ENCODE peak calls at places on chromosomes 4 and X, in ten cellular contexts. One of them, this sample, is unnamed.

GRCh38 chrX:110021180-110022022 is 18.5 kb downstream of the TMEM164 start:
- DNase-seq in NCI-H748 treated with DMSO at 0.1 percent for 48 hours: no peak
- DNase-seq in NCI-H1105 treated with DMSO at 0.1 percent for 48 hours: no peak
- DNase-seq in DMS 273 treated with DMSO at 0.1 percent for 48 hours: no peak
- DNase-seq in activated CD4-positive, alpha-beta T cell treated with anti-CD3 and anti-CD28 coated beads, Interleukin-2, amount 50 U/mL, for 4 hours: no peak
- DNase-seq in Calu3: no peak
- DNase-seq in adrenal gland: no peak
- DNase-seq in activated T-cell treated with anti-CD3 and anti-CD28 coated beads, Interleukin-2, amount 50 U/mL, for 24 hours: no peak
- DNase-seq in cardiac fibroblast: peak
- DNase-seq in WTC11: no peak
- DNase-seq in this sample: no peak

GRCh38 chr4:70925899-70926635 is 23.9 kb downstream of the MOB1B start:
- DNase-seq in NCI-H748 treated with DMSO at 0.1 percent for 48 hours: no peak
- DNase-seq in activated T-cell treated with anti-CD3 and anti-CD28 coated beads, Interleukin-2, amount 50 U/mL, for 24 hours: no peak
- DNase-seq in adrenal gland: peak
- DNase-seq in cardiac fibroblast: no peak
- DNase-seq in Calu3: no peak
- DNase-seq in NCI-H1105 treated with DMSO at 0.1 percent for 48 hours: no peak
- DNase-seq in WTC11: no peak
- DNase-seq in activated CD4-positive, alpha-beta T cell treated with anti-CD3 and anti-CD28 coated beads, Interleukin-2, amount 50 U/mL, for 4 hours: no peak
- DNase-seq in DMS 273 treated with DMSO at 0.1 percent for 48 hours: no peak
- DNase-seq in this sample: no peak

GRCh38 chrX:13153796-13154195 is 109.4 kb upstream of the FAM9C start:
- DNase-seq in NCI-H748 treated with DMSO at 0.1 percent for 48 hours: no peak
- DNase-seq in WTC11: no peak
- DNase-seq in adrenal gland: no peak
- DNase-seq in activated CD4-positive, alpha-beta T cell treated with anti-CD3 and anti-CD28 coated beads, Interleukin-2, amount 50 U/mL, for 4 hours: no peak
- DNase-seq in activated T-cell treated with anti-CD3 and anti-CD28 coated beads, Interleukin-2, amount 50 U/mL, for 24 hours: no peak
- DNase-seq in NCI-H1105 treated with DMSO at 0.1 percent for 48 hours: no peak
- DNase-seq in cardiac fibroblast: no peak
- DNase-seq in Calu3: no peak
- DNase-seq in DMS 273 treated with DMSO at 0.1 percent for 48 hours: no peak
- DNase-seq in this sample: no peak

GRCh38 chr4:114435118-114435517 is 163.5 kb upstream of the UGT8 start:
- DNase-seq in adrenal gland: no peak
- DNase-seq in NCI-H1105 treated with DMSO at 0.1 percent for 48 hours: no peak
- DNase-seq in activated CD4-positive, alpha-beta T cell treated with anti-CD3 and anti-CD28 coated beads, Interleukin-2, amount 50 U/mL, for 4 hours: no peak
- DNase-seq in NCI-H748 treated with DMSO at 0.1 percent for 48 hours: no peak
- DNase-seq in DMS 273 treated with DMSO at 0.1 percent for 48 hours: no peak
- DNase-seq in cardiac fibroblast: no peak
- DNase-seq in activated T-cell treated with anti-CD3 and anti-CD28 coated beads, Interleukin-2, amount 50 U/mL, for 24 hours: no peak
- DNase-seq in WTC11: no peak
- DNase-seq in Calu3: no peak
- DNase-seq in this sample: no peak

GRCh38 chrX:88439935-88440334 is 307.1 kb upstream of the CPXCR1 start:
- DNase-seq in DMS 273 treated with DMSO at 0.1 percent for 48 hours: no peak
- DNase-seq in NCI-H1105 treated with DMSO at 0.1 percent for 48 hours: no peak
- DNase-seq in cardiac fibroblast: no peak
- DNase-seq in adrenal gland: no peak
- DNase-seq in WTC11: no peak
- DNase-seq in NCI-H748 treated with DMSO at 0.1 percent for 48 hours: no peak
- DNase-seq in activated T-cell treated with anti-CD3 and anti-CD28 coated beads, Interleukin-2, amount 50 U/mL, for 24 hours: no peak
- DNase-seq in Calu3: no peak
- DNase-seq in activated CD4-positive, alpha-beta T cell treated with anti-CD3 and anti-CD28 coated beads, Interleukin-2, amount 50 U/mL, for 4 hours: no peak
- DNase-seq in this sample: no peak

GRCh38 chr4:125044886-125045285 is 269.9 kb upstream of the FAT4 start:
- DNase-seq in DMS 273 treated with DMSO at 0.1 percent for 48 hours: no peak
- DNase-seq in cardiac fibroblast: no peak
- DNase-seq in adrenal gland: no peak
- DNase-seq in Calu3: no peak
- DNase-seq in activated T-cell treated with anti-CD3 and anti-CD28 coated beads, Interleukin-2, amount 50 U/mL, for 24 hours: no peak
- DNase-seq in WTC11: no peak
- DNase-seq in NCI-H1105 treated with DMSO at 0.1 percent for 48 hours: no peak
- DNase-seq in activated CD4-positive, alpha-beta T cell treated with anti-CD3 and anti-CD28 coated beads, Interleukin-2, amount 50 U/mL, for 4 hours: no peak
- DNase-seq in NCI-H748 treated with DMSO at 0.1 percent for 48 hours: no peak
- DNase-seq in this sample: no peak

GRCh38 chr4:107349732-107350131 is 313.6 kb upstream of the DKK2 start:
- DNase-seq in WTC11: no peak
- DNase-seq in Calu3: no peak
- DNase-seq in DMS 273 treated with DMSO at 0.1 percent for 48 hours: no peak
- DNase-seq in NCI-H1105 treated with DMSO at 0.1 percent for 48 hours: no peak
- DNase-seq in adrenal gland: no peak
- DNase-seq in activated CD4-positive, alpha-beta T cell treated with anti-CD3 and anti-CD28 coated beads, Interleukin-2, amount 50 U/mL, for 4 hours: no peak
- DNase-seq in NCI-H748 treated with DMSO at 0.1 percent for 48 hours: no peak
- DNase-seq in cardiac fibroblast: no peak
- DNase-seq in activated T-cell treated with anti-CD3 and anti-CD28 coated beads, Interleukin-2, amount 50 U/mL, for 24 hours: no peak
- DNase-seq in this sample: no peak

GRCh38 chr4:7415927-7416686 is 18.6 kb downstream of the PSAPL1 start:
- DNase-seq in activated CD4-positive, alpha-beta T cell treated with anti-CD3 and anti-CD28 coated beads, Interleukin-2, amount 50 U/mL, for 4 hours: no peak
- DNase-seq in NCI-H748 treated with DMSO at 0.1 percent for 48 hours: no peak
- DNase-seq in DMS 273 treated with DMSO at 0.1 percent for 48 hours: no peak
- DNase-seq in NCI-H1105 treated with DMSO at 0.1 percent for 48 hours: no peak
- DNase-seq in adrenal gland: peak
- DNase-seq in WTC11: peak
- DNase-seq in Calu3: no peak
- DNase-seq in cardiac fibroblast: no peak
- DNase-seq in activated T-cell treated with anti-CD3 and anti-CD28 coated beads, Interleukin-2, amount 50 U/mL, for 24 hours: peak
- DNase-seq in this sample: no peak

GRCh38 chrX:9558615-9559014 is 93.8 kb downstream of the TBL1X start:
- DNase-seq in DMS 273 treated with DMSO at 0.1 percent for 48 hours: no peak
- DNase-seq in adrenal gland: no peak
- DNase-seq in NCI-H1105 treated with DMSO at 0.1 percent for 48 hours: no peak
- DNase-seq in cardiac fibroblast: no peak
- DNase-seq in Calu3: no peak
- DNase-seq in WTC11: no peak
- DNase-seq in activated T-cell treated with anti-CD3 and anti-CD28 coated beads, Interleukin-2, amount 50 U/mL, for 24 hours: no peak
- DNase-seq in NCI-H748 treated with DMSO at 0.1 percent for 48 hours: no peak
- DNase-seq in activated CD4-positive, alpha-beta T cell treated with anti-CD3 and anti-CD28 coated beads, Interleukin-2, amount 50 U/mL, for 4 hours: no peak
- DNase-seq in this sample: no peak

GRCh38 chr4:108881190-108881589 is 118.3 kb upstream of the ETNPPL start:
- DNase-seq in NCI-H748 treated with DMSO at 0.1 percent for 48 hours: no peak
- DNase-seq in WTC11: no peak
- DNase-seq in activated T-cell treated with anti-CD3 and anti-CD28 coated beads, Interleukin-2, amount 50 U/mL, for 24 hours: no peak
- DNase-seq in cardiac fibroblast: peak
- DNase-seq in Calu3: no peak
- DNase-seq in NCI-H1105 treated with DMSO at 0.1 percent for 48 hours: no peak
- DNase-seq in activated CD4-positive, alpha-beta T cell treated with anti-CD3 and anti-CD28 coated beads, Interleukin-2, amount 50 U/mL, for 4 hours: no peak
- DNase-seq in DMS 273 treated with DMSO at 0.1 percent for 48 hours: no peak
- DNase-seq in adrenal gland: no peak
- DNase-seq in this sample: no peak

GRCh38 chr4:2261110-2261852 is 628 bp downstream of the MXD4 start:
- DNase-seq in Calu3: peak
- DNase-seq in cardiac fibroblast: peak
- DNase-seq in NCI-H1105 treated with DMSO at 0.1 percent for 48 hours: peak
- DNase-seq in activated CD4-positive, alpha-beta T cell treated with anti-CD3 and anti-CD28 coated beads, Interleukin-2, amount 50 U/mL, for 4 hours: peak
- DNase-seq in DMS 273 treated with DMSO at 0.1 percent for 48 hours: no peak
- DNase-seq in activated T-cell treated with anti-CD3 and anti-CD28 coated beads, Interleukin-2, amount 50 U/mL, for 24 hours: peak
- DNase-seq in NCI-H748 treated with DMSO at 0.1 percent for 48 hours: no peak
- DNase-seq in adrenal gland: peak
- DNase-seq in WTC11: peak
- DNase-seq in this sample: peak

GRCh38 chr4:174650711-174651355 is 128.5 kb upstream of the HPGD start:
- DNase-seq in cardiac fibroblast: no peak
- DNase-seq in NCI-H748 treated with DMSO at 0.1 percent for 48 hours: no peak
- DNase-seq in activated T-cell treated with anti-CD3 and anti-CD28 coated beads, Interleukin-2, amount 50 U/mL, for 24 hours: no peak
- DNase-seq in WTC11: no peak
- DNase-seq in adrenal gland: no peak
- DNase-seq in NCI-H1105 treated with DMSO at 0.1 percent for 48 hours: no peak
- DNase-seq in activated CD4-positive, alpha-beta T cell treated with anti-CD3 and anti-CD28 coated beads, Interleukin-2, amount 50 U/mL, for 4 hours: no peak
- DNase-seq in DMS 273 treated with DMSO at 0.1 percent for 48 hours: no peak
- DNase-seq in Calu3: no peak
- DNase-seq in this sample: no peak

GRCh38 chr4:40622913-40623312 is 6.8 kb downstream of the RBM47 start:
- DNase-seq in activated CD4-positive, alpha-beta T cell treated with anti-CD3 and anti-CD28 coated beads, Interleukin-2, amount 50 U/mL, for 4 hours: no peak
- DNase-seq in adrenal gland: no peak
- DNase-seq in activated T-cell treated with anti-CD3 and anti-CD28 coated beads, Interleukin-2, amount 50 U/mL, for 24 hours: no peak
- DNase-seq in Calu3: peak
- DNase-seq in DMS 273 treated with DMSO at 0.1 percent for 48 hours: no peak
- DNase-seq in NCI-H748 treated with DMSO at 0.1 percent for 48 hours: no peak
- DNase-seq in cardiac fibroblast: no peak
- DNase-seq in WTC11: no peak
- DNase-seq in NCI-H1105 treated with DMSO at 0.1 percent for 48 hours: no peak
- DNase-seq in this sample: no peak

GRCh38 chr4:145619639-145619996 is 433 bp downstream of the MMAA start:
- DNase-seq in adrenal gland: peak
- DNase-seq in DMS 273 treated with DMSO at 0.1 percent for 48 hours: no peak
- DNase-seq in Calu3: peak
- DNase-seq in activated T-cell treated with anti-CD3 and anti-CD28 coated beads, Interleukin-2, amount 50 U/mL, for 24 hours: no peak
- DNase-seq in WTC11: no peak
- DNase-seq in NCI-H748 treated with DMSO at 0.1 percent for 48 hours: peak
- DNase-seq in activated CD4-positive, alpha-beta T cell treated with anti-CD3 and anti-CD28 coated beads, Interleukin-2, amount 50 U/mL, for 4 hours: peak
- DNase-seq in NCI-H1105 treated with DMSO at 0.1 percent for 48 hours: peak
- DNase-seq in cardiac fibroblast: peak
- DNase-seq in this sample: peak

This sample was measured in NCI-H526.